ENCODE peak calls at places on chromosomes 6 and 20, in five cellular contexts. G, J, N, I and O are unnamed samples.

GRCh38 chr6:27867051-27867940 is 44.9 kb downstream of the OR2B2 start:
- DNase-seq in G (peak; percentile 86), J (peak; percentile 81), N (peak; percentile 58), I (no peak), O (peak; percentile 95)

GRCh38 chr6:137848672-137849071 is 18.4 kb upstream of the TNFAIP3 start:
- DNase-seq in G (no peak), J (no peak), N (peak; percentile 78), I (no peak), O (no peak)

GRCh38 chr6:25248100-25248499 is 31.1 kb upstream of the CARMIL1 start:
- DNase-seq in G (no peak), J (no peak), N (no peak), I (peak; percentile 36), O (no peak)

GRCh38 chr20:58634818-58635665 is 16.0 kb upstream of the STX16 start:
- DNase-seq in G (no peak), J (no peak), N (no peak), I (no peak), O (no peak)

GRCh38 chr6:46137387-46137786 is 7.6 kb downstream of the ENPP4 start:
- DNase-seq in G (no peak), J (no peak), N (no peak), I (no peak), O (no peak)

GRCh38 chr6:32933661-32934085 is 7.2 kb downstream of the HLA-DMB start:
- DNase-seq in G (peak; percentile 96), J (peak; percentile 79), N (peak; percentile 67), I (peak; percentile 80), O (peak; percentile 41)

GRCh38 chr20:47854687-47855212 is 69.5 kb upstream of the SULF2 start:
- DNase-seq in G (peak; percentile 56), J (peak; percentile 16), N (peak; percentile 69), I (peak; percentile 84), O (no peak)

GRCh38 chr6:43708857-43709653 is 21.5 kb upstream of the MRPS18A start:
- DNase-seq in G (no peak), J (no peak), N (no peak), I (no peak), O (no peak)

GRCh38 chr6:19354181-19354580 is 483.0 kb upstream of the ID4 start:
- DNase-seq in G (no peak), J (no peak), N (no peak), I (no peak), O (no peak)

GRCh38 chr6:43278524-43279078 is 19.5 kb upstream of the SLC22A7 start:
- DNase-seq in G (peak; percentile 81), J (no peak), N (peak; percentile 81), I (peak; percentile 19), O (no peak)

GRCh38 chr20:47360489-47361267 is 4.2 kb upstream of the ZMYND8 start:
- DNase-seq in G (peak; percentile 76), J (peak; percentile 93), N (peak; percentile 90), I (peak; percentile 89), O (peak; percentile 62)

GRCh38 chr6:40798069-40798770 is 211.1 kb upstream of the LRFN2 start:
- DNase-seq in G (no peak), J (no peak), N (no peak), I (no peak), O (no peak)

GRCh38 chr6:144390886-144391285 is 105.8 kb downstream of the UTRN start:
- DNase-seq in G (no peak), J (no peak), N (no peak), I (no peak), O (no peak)

GRCh38 chr6:144217264-144217663 is 66.9 kb downstream of the STX11 start:
- DNase-seq in G (peak; percentile 6), J (peak; percentile 30), N (peak; percentile 30), I (peak; percentile 15), O (no peak)

GRCh38 chr6:12064125-12064524 is 52.0 kb downstream of the HIVEP1 start:
- DNase-seq in G (no peak), J (no peak), N (no peak), I (peak; percentile 54), O (no peak)

GRCh38 chr6:129340983-129341382 is 369.0 kb downstream of the ARHGAP18 start:
- DNase-seq in G (no peak), J (no peak), N (no peak), I (peak; percentile 72), O (no peak)

GRCh38 chr6:53623497-53623896 is 42.1 kb downstream of the KLHL31 start:
- DNase-seq in G (no peak), J (no peak), N (no peak), I (peak; percentile 74), O (no peak)

GRCh38 chr6:96841241-96841824 is 4.1 kb upstream of the GPR63 start:
- DNase-seq in G (no peak), J (no peak), N (no peak), I (no peak), O (no peak)

GRCh38 chr6:158703121-158703839 is 53.4 kb downstream of the SYTL3 start:
- DNase-seq in G (no peak), J (no peak), N (no peak), I (no peak), O (no peak)

GRCh38 chr6:47106721-47107197 is 64.6 kb upstream of the ADGRF1 start:
- DNase-seq in G (no peak), J (peak; percentile 40), N (peak; percentile 89), I (peak; percentile 27), O (no peak)

GRCh38 chr6:100453701-100454521 is 10.8 kb downstream of the SIM1 start:
- DNase-seq in G (no peak), J (no peak), N (no peak), I (peak; percentile 26), O (no peak)

GRCh38 chr20:53079483-53079810 is 107.3 kb downstream of the TSHZ2 start:
- DNase-seq in G (no peak), J (no peak), N (no peak), I (no peak), O (no peak)

GRCh38 chr20:3000852-3001523 is 42.4 kb upstream of the GNRH2 start:
- DNase-seq in G (peak; percentile 7), J (peak; percentile 37), N (no peak), I (peak; percentile 82), O (no peak)

GRCh38 chr6:157909282-157909664 is 72.4 kb upstream of the SYNJ2 start:
- DNase-seq in G (no peak), J (no peak), N (no peak), I (no peak), O (no peak)

GRCh38 chr20:44481719-44482416 is 6.2 kb downstream of the TTPAL start:
- DNase-seq in G (no peak), J (no peak), N (no peak), I (no peak), O (no peak)

GRCh38 chr6:117531758-117532276 is 49.3 kb downstream of the DCBLD1 start:
- DNase-seq in G (no peak), J (no peak), N (no peak), I (no peak), O (no peak)

GRCh38 chr6:107064579-107065065 is 36.6 kb downstream of the MTRES1 start:
- DNase-seq in G (peak; percentile 68), J (no peak), N (peak; percentile 13), I (peak; percentile 32), O (no peak)

DNA sequence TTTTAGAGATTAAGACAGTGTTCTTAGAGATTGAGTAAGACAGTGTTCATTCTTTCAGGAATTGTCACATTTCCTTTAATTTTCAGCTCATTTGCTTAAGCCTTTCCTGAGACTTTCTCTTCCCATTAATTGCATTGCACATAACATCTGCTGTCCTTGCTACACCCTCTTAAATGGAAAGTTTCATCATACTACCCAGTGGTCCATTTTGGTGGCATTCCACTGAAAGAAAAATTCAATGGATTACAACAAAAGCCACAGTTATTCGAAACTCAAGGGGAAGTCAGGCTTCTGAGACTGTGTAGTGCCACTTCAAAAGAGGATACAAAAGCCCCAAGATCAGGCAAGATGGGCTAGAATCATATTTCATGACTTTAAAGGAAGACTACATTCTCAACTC is 64.0 kb downstream of the RSPO3 start:
- DNase-seq in G (no peak), J (no peak), N (no peak), I (no peak), O (no peak)
- TF ChIP-seq CTCF in G (no peak), J (no peak), N (no peak), I (no peak), O (no peak)

GRCh38 chr6:11021003-11021402 is 23.1 kb downstream of the ELOVL2 start:
- DNase-seq in G (no peak), J (no peak), N (no peak), I (no peak), O (no peak)
- H3K4me3 ChIP-seq in G (no peak overlapping the region), J (no peak overlapping the region), N (no peak overlapping the region), I (no peak overlapping the region), O (no peak overlapping the region)

GRCh38 chr6:140857734-140858380 is 1274.9 kb upstream of the GJE1 start:
- DNase-seq in G (no peak), J (no peak), N (no peak), I (peak; percentile 63), O (no peak)

GRCh38 chr6:140854363-140854762 is 1278.4 kb upstream of the GJE1 start:
- DNase-seq in G (no peak), J (no peak), N (no peak), I (no peak), O (no peak)

GRCh38 chr6:140850438-140850837 is 1282.3 kb upstream of the GJE1 start:
- DNase-seq in G (no peak), J (no peak), N (no peak), I (peak; percentile 43), O (no peak)

GRCh38 chr6:140858381-140858971 is 1274.2 kb upstream of the GJE1 start:
- DNase-seq in G (no peak), J (no peak), N (no peak), I (peak; percentile 65), O (no peak)

DNA sequence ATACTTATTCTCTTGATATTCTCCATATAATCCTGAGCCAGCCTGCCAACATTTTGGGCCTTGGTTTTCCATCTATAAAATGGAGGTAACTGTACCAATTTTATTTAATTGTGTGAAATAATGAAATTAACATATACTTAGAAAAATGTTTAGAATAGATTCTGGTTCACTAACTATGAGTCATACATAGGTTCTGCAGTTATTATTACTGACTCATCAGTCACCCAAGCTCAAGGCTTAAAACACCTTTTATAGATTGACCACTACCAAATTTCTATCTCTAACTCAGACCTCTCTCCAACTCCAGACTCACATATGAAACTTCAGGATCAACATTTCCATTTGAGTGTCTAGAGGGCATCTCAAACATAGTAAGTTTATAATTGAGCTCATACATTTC is 1277.2 kb upstream of the GJE1 start:
- DNase-seq in G (no peak), J (no peak), N (no peak), I (peak; percentile 18), O (no peak)
- TF ChIP-seq CTCF in G (no peak), J (no peak), N (no peak), I (no peak), O (no peak)

GRCh38 chr6:17584241-17584803 is 15.8 kb upstream of the FAM8A1 start:
- DNase-seq in G (peak; percentile 65), J (peak; percentile 83), N (peak; percentile 67), I (peak; percentile 75), O (no peak)
- H3K4me3 ChIP-seq in G (no peak overlapping the region), J (no peak overlapping the region), N (peak overlapping the region; percentile 52), I (peak overlapping the region; percentile 15), O (no peak overlapping the region)

DNA sequence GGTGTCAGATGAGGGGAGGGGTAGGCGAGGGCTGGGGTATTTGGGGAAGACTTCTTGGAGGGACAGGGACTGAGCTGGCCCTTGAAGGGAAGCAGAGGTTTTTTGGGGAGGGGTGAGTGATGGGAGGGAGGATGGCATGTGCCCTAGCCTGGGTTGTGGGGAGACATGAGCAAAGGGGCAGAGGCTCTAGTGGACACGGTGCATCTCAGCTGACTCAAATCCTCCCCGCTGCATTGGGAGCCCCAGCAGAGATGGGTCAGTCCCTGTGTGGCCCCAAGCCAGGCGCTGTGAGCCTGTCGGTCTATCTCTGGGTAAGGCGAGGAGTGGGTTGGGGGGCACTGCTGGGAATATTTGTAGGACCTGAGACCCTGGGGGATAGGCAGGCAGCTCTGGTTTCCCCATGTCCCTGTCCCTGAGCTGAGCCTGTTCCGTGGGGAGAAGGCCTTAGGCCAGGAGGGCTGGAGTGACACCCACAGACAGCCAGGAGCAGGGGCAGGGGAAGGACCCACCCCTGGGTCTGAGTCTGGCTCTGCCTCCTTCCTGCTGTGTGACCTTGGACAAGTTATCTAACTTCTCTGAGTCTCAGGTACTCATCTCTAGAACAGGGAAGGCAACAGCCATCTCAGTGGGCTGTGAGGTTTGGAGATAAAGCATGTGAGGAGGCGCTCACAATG is 36.0 kb downstream of the SPDEF start:
- DNase-seq in G (no peak), J (no peak), N (no peak), I (no peak), O (no peak)
- TF ChIP-seq CTCF in G (no peak), J (no peak), N (no peak), I (no peak), O (no peak)